ENCODE peak calls at places on chromosome 13, in five cellular contexts. N is left lung, G is head of caudate nucleus, E is Panc1, A is AG09309. W is an unnamed sample.

GRCh38 chr13:94886191-94886590 is 173.8 kb upstream of the SOX21 start:
- DNase-seq in N (no peak), A (peak; percentile 63), G (no peak), E (no peak), W (no peak)

GRCh38 chr13:95153647-95154405 is 147.4 kb downstream of the ABCC4 start:
- DNase-seq in E (no peak), N (no peak), A (no peak), G (no peak), W (peak; percentile 68)

GRCh38 chr13:45364876-45365557 is 24.0 kb upstream of the TPT1 start:
- DNase-seq in N (no peak), G (peak; percentile 23), E (no peak), A (no peak), W (no peak)

GRCh38 chr13:76812206-76812882 is 73.9 kb downstream of the KCTD12 start:
- DNase-seq in E (no peak), N (no peak), G (no peak), A (peak; percentile 18), W (no peak)

GRCh38 chr13:57633141-57633949 is 1.8 kb downstream of the PCDH17 start:
- DNase-seq in E (no peak), A (no peak), G (peak; percentile 92), N (peak; percentile 80), W (no peak)

GRCh38 chr13:74129500-74130144 is 4.6 kb downstream of the KLF12 start:
- DNase-seq in A (no peak), N (no peak), E (no peak), G (no peak), W (no peak)

GRCh38 chr13:74171621-74172020 is 37.4 kb upstream of the KLF12 start:
- DNase-seq in E (no peak), A (no peak), G (no peak), N (no peak), W (no peak)

GRCh38 chr13:80224468-80224867 is 116.5 kb downstream of the SPRY2 start:
- DNase-seq in G (no peak), N (no peak), A (no peak), E (no peak), W (no peak)

GRCh38 chr13:70188567-70188966 is 80.3 kb upstream of the KLHL1 start:
- DNase-seq in E (no peak), G (no peak), N (no peak), A (no peak), W (no peak)

GRCh38 chr13:46385946-46386345 is 1.1 kb downstream of the RUBCNL start:
- DNase-seq in A (no peak), N (no peak), G (no peak), E (no peak), W (no peak)

GRCh38 chr13:107764012-107764411 is 451.3 kb downstream of the LIG4 start:
- DNase-seq in N (no peak), G (no peak), E (no peak), A (no peak), W (no peak)

GRCh38 chr13:32734511-32734910 is 148.3 kb downstream of the PDS5B start:
- DNase-seq in N (no peak), A (peak; percentile 28), E (no peak), G (no peak), W (no peak)

GRCh38 chr13:35472308-35473008 is 4.0 kb downstream of the MAB21L1 start:
- DNase-seq in E (no peak), N (peak; percentile 17), G (no peak), A (no peak), W (no peak)

GRCh38 chr13:51794959-51795358 is 9.0 kb downstream of the DHRS12 start:
- DNase-seq in G (no peak), A (no peak), N (no peak), E (no peak), W (no peak)